ENCODE peak calls at places on chromosomes 11 and 22, in four cellular contexts. One of them, this sample, is unnamed.

GRCh38 chr11:1454576-1454975 is 32.0 kb downstream of the MOB2 start:
- DNase-seq in mucosa of descending colon: no peak
- DNase-seq in cardiac muscle cell: no peak
- DNase-seq in endodermal cell: no peak
- DNase-seq in this sample: no peak

GRCh38 chr22:39214383-39215069 is 30.3 kb downstream of the PDGFB start:
- DNase-seq in mucosa of descending colon: no peak
- DNase-seq in cardiac muscle cell: no peak
- DNase-seq in endodermal cell: peak; percentile 82
- DNase-seq in this sample: no peak

GRCh38 chr22:19785461-19786263 is 25.1 kb downstream of the TBX1 start:
- DNase-seq in mucosa of descending colon: no peak
- DNase-seq in cardiac muscle cell: no peak
- DNase-seq in endodermal cell: no peak
- DNase-seq in this sample: no peak

GRCh38 chr11:114242032-114242431 is 54.2 kb upstream of the NNMT start:
- DNase-seq in mucosa of descending colon: no peak
- DNase-seq in cardiac muscle cell: no peak
- DNase-seq in endodermal cell: no peak
- DNase-seq in this sample: no peak

GRCh38 chr22:50584106-50585096 is 1.8 kb upstream of the CHKB start:
- DNase-seq in mucosa of descending colon: no peak
- DNase-seq in cardiac muscle cell: no peak
- DNase-seq in endodermal cell: peak; percentile 66
- DNase-seq in this sample: no peak

GRCh38 chr11:14974723-14975587 is 2.8 kb upstream of the CALCA start:
- DNase-seq in mucosa of descending colon: no peak
- DNase-seq in cardiac muscle cell: peak; percentile 67
- DNase-seq in endodermal cell: peak; percentile 94
- DNase-seq in this sample: no peak

GRCh38 chr11:57597971-57598830 is 716 bp downstream of the SERPING1 start:
- DNase-seq in mucosa of descending colon: peak; percentile 71
- DNase-seq in cardiac muscle cell: peak; percentile 74
- DNase-seq in endodermal cell: peak; percentile 94
- DNase-seq in this sample: no peak

GRCh38 chr11:69375316-69376154 is 81.6 kb downstream of the MYEOV start:
- DNase-seq in mucosa of descending colon: no peak
- DNase-seq in cardiac muscle cell: no peak
- DNase-seq in endodermal cell: peak; percentile 38
- DNase-seq in this sample: no peak

GRCh38 chr22:49139492-49140151 is 688.1 kb downstream of the BRD1 start:
- DNase-seq in mucosa of descending colon: no peak
- DNase-seq in cardiac muscle cell: no peak
- DNase-seq in endodermal cell: no peak
- DNase-seq in this sample: no peak

GRCh38 chr22:17119481-17120202 is 1.5 kb downstream of the TMEM121B start:
- DNase-seq in mucosa of descending colon: no peak
- DNase-seq in cardiac muscle cell: no peak
- DNase-seq in endodermal cell: peak; percentile 88
- DNase-seq in this sample: no peak

GRCh38 chr22:37545703-37546435 is 14.4 kb upstream of the CDC42EP1 start:
- DNase-seq in mucosa of descending colon: peak; percentile 94
- DNase-seq in cardiac muscle cell: peak; percentile 71
- DNase-seq in endodermal cell: peak; percentile 95
- DNase-seq in this sample: peak; percentile 79

GRCh38 chr11:3129181-3129590 is 35.9 kb downstream of the OSBPL5 start:
- DNase-seq in mucosa of descending colon: no peak
- DNase-seq in cardiac muscle cell: no peak
- DNase-seq in endodermal cell: peak; percentile 38
- DNase-seq in this sample: no peak

GRCh38 chr11:86442420-86442819 is 67.7 kb downstream of the CCDC81 start:
- DNase-seq in mucosa of descending colon: no peak
- DNase-seq in cardiac muscle cell: no peak
- DNase-seq in endodermal cell: no peak
- DNase-seq in this sample: no peak

GRCh38 chr22:31912402-31912733 is 32.0 kb upstream of the YWHAH start:
- DNase-seq in mucosa of descending colon: no peak
- DNase-seq in cardiac muscle cell: no peak
- DNase-seq in endodermal cell: no peak
- DNase-seq in this sample: no peak

GRCh38 chr11:2652857-2653643 is 46.7 kb downstream of the KCNQ1OT1 start:
- DNase-seq in mucosa of descending colon: no peak
- DNase-seq in cardiac muscle cell: no peak
- DNase-seq in endodermal cell: no peak
- DNase-seq in this sample: no peak

GRCh38 chr11:67276821-67277230 is 10.6 kb downstream of the GRK2 start:
- DNase-seq in mucosa of descending colon: peak; percentile 86
- DNase-seq in cardiac muscle cell: peak; percentile 23
- DNase-seq in endodermal cell: peak; percentile 75
- DNase-seq in this sample: no peak

GRCh38 chr11:100185588-100185987 is 501.5 kb upstream of the ARHGAP42 start:
- DNase-seq in mucosa of descending colon: no peak
- DNase-seq in cardiac muscle cell: no peak
- DNase-seq in endodermal cell: no peak
- DNase-seq in this sample: no peak

GRCh38 chr11:102946237-102946636 is 9.3 kb downstream of the MMP13 start:
- DNase-seq in mucosa of descending colon: no peak
- DNase-seq in cardiac muscle cell: no peak
- DNase-seq in endodermal cell: no peak
- DNase-seq in this sample: no peak

DNA sequence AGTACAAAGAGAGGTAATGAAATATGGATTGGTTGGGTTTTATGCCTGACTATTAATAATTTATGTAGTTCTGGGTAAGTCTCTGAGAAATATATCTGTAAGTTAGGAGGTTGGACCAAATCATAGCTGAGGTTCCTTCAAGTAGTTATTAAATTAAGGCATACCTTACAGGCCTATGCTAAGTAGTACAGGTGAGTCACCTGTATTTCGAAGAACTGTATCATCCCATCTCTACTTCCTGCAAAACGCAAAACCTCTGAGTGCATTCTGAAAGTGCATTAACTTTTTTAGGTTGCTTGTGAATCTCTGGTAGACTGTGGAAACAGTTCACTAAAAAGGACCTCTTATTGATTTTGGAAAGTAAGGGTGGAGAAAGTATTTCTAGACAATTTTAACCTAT is 37.1 kb downstream of the APOL5 start:
- DNase-seq in mucosa of descending colon: no peak
- DNase-seq in cardiac muscle cell: no peak
- DNase-seq in endodermal cell: no peak
- DNase-seq in this sample: no peak
- H3K4me3 ChIP-seq in mucosa of descending colon: no peak overlapping the region
- H3K4me3 ChIP-seq in cardiac muscle cell: no peak overlapping the region
- H3K4me3 ChIP-seq in endodermal cell: no peak overlapping the region
- H3K4me3 ChIP-seq in this sample: no peak overlapping the region

DNA sequence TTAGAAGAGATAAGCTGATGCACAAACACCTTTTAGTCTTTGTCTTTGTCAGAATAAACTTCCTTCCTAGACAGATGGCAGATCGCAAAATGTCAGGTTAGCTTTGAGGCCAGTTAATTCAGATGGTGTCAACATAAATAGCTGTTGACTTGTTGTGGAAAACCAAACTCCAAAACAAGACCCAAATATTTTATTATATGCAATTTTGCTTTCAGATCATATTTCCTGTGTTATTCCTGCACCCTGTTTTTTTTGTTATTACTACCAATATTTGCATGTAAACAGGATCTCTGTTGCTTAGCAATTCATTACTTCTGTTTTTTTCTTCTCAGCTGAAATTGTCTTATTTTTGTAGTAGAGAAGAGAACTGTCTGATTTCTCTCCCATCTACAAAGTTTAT is 316.0 kb downstream of the ETS1 start:
- DNase-seq in mucosa of descending colon: no peak
- DNase-seq in cardiac muscle cell: no peak
- DNase-seq in endodermal cell: no peak
- DNase-seq in this sample: no peak
- TF ChIP-seq CTCF in mucosa of descending colon: no peak
- TF ChIP-seq CTCF in cardiac muscle cell: no peak
- TF ChIP-seq CTCF in endodermal cell: no peak
- TF ChIP-seq CTCF in this sample: no peak

GRCh38 chr11:7964261-7964660 is 986 bp downstream of the NLRP10 start:
- DNase-seq in mucosa of descending colon: no peak
- DNase-seq in cardiac muscle cell: no peak
- DNase-seq in endodermal cell: no peak
- DNase-seq in this sample: no peak

GRCh38 chr11:7967097-7967496 is 1.9 kb upstream of the NLRP10 start:
- DNase-seq in mucosa of descending colon: no peak
- DNase-seq in cardiac muscle cell: no peak
- DNase-seq in endodermal cell: no peak
- DNase-seq in this sample: no peak

GRCh38 chr11:7964873-7965272 is 374 bp downstream of the NLRP10 start:
- DNase-seq in mucosa of descending colon: no peak
- DNase-seq in cardiac muscle cell: no peak
- DNase-seq in endodermal cell: no peak
- DNase-seq in this sample: peak; percentile 22

GRCh38 chr11:7967826-7968225 is 2.6 kb upstream of the NLRP10 start:
- DNase-seq in mucosa of descending colon: no peak
- DNase-seq in cardiac muscle cell: no peak
- DNase-seq in endodermal cell: no peak
- DNase-seq in this sample: no peak

DNA sequence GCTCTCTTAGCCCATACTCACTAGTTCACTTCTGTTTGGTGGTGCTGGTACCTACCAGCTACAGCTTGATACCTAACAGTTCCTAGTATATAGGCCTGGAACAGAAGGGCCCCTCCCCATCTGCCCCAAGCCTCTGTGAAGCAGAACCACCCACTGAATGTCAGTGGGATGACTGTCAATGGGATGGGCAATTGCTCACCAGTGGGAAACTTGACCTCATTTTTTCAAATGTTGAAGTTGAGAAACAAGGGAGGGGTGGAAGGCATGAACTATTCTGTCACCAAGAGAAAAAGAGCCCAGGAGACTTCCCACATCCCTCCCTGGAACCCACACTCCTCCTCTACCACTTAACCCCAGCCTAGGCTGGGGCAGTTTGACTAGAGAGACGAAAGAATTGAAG is at the start of gene NLRP10:
- DNase-seq in mucosa of descending colon: no peak
- DNase-seq in cardiac muscle cell: no peak
- DNase-seq in endodermal cell: no peak
- DNase-seq in this sample: no peak
- H3K4me3 ChIP-seq in mucosa of descending colon: no peak within 1 kb of the TSS
- H3K4me3 ChIP-seq in cardiac muscle cell: no peak within 1 kb of the TSS
- H3K4me3 ChIP-seq in endodermal cell: no peak within 1 kb of the TSS
- H3K4me3 ChIP-seq in this sample: no peak within 1 kb of the TSS

GRCh38 chr11:106306942-106307341 is 229.5 kb downstream of the AASDHPPT start:
- DNase-seq in mucosa of descending colon: no peak
- DNase-seq in cardiac muscle cell: no peak
- DNase-seq in endodermal cell: no peak
- DNase-seq in this sample: no peak
- TF ChIP-seq CTCF in mucosa of descending colon: no peak
- TF ChIP-seq CTCF in cardiac muscle cell: no peak
- TF ChIP-seq CTCF in endodermal cell: no peak
- TF ChIP-seq CTCF in this sample: peak; percentile 26

DNA sequence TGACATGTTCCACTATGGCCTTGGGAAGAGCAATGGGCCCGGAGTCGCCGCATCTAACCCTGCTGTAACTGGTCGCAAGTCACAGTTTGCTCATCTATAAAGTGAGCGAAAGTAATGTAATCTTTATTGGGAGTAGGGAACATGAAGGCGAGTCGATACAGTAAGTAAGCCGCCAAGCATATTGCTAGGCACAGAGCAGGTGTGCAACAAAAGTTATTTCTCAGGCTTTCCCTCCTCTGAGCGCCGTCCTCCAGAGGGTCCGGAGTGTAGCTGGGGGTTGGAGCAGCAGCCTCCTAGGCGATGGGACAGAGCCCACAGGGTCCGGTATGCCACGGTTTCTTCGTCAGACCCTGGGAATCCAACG is 343 bp upstream of the SPON1 start:
- DNase-seq in mucosa of descending colon: no peak
- DNase-seq in cardiac muscle cell: no peak
- DNase-seq in endodermal cell: no peak
- DNase-seq in this sample: no peak
- H3K4me3 ChIP-seq in mucosa of descending colon: no peak overlapping the region
- H3K4me3 ChIP-seq in cardiac muscle cell: peak overlapping the region; percentile 39
- H3K4me3 ChIP-seq in endodermal cell: peak overlapping the region; percentile 74
- H3K4me3 ChIP-seq in this sample: no peak overlapping the region